ENCODE peak calls at places on chromosomes 1 and 21, in five cellular contexts. One of them, this sample, is unnamed.

GRCh38 chr1:91635763-91636162 is 135.1 kb downstream of the CDC7 start:
- DNase-seq in stimulated activated CD8-positive, alpha-beta memory T cell treated with anti-CD3 and anti-CD28 coated beads, Interleukin-7, amount 100 ng/mL, for 1 hour: no peak
- DNase-seq in esophagus squamous epithelium: no peak
- DNase-seq in activated naive CD4-positive, alpha-beta T cell treated with anti-CD3 and anti-CD28 coated beads, Interleukin-2, amount 50 U/mL, for 72 hours: no peak
- DNase-seq in SW 1271: no peak
- DNase-seq in this sample: no peak

GRCh38 chr1:182185822-182186756 is 124.6 kb upstream of the ZNF648 start:
- DNase-seq in stimulated activated CD8-positive, alpha-beta memory T cell treated with anti-CD3 and anti-CD28 coated beads, Interleukin-7, amount 100 ng/mL, for 1 hour: no peak
- DNase-seq in esophagus squamous epithelium: no peak
- DNase-seq in activated naive CD4-positive, alpha-beta T cell treated with anti-CD3 and anti-CD28 coated beads, Interleukin-2, amount 50 U/mL, for 72 hours: no peak
- DNase-seq in SW 1271: no peak
- DNase-seq in this sample: no peak

GRCh38 chr1:41626616-41627375 is 142.3 kb upstream of the EDN2 start:
- DNase-seq in stimulated activated CD8-positive, alpha-beta memory T cell treated with anti-CD3 and anti-CD28 coated beads, Interleukin-7, amount 100 ng/mL, for 1 hour: no peak
- DNase-seq in esophagus squamous epithelium: no peak
- DNase-seq in activated naive CD4-positive, alpha-beta T cell treated with anti-CD3 and anti-CD28 coated beads, Interleukin-2, amount 50 U/mL, for 72 hours: peak; percentile 48
- DNase-seq in SW 1271: peak; percentile 43
- DNase-seq in this sample: no peak

GRCh38 chr1:29121951-29122661 is 1.6 kb downstream of the TMEM200B start:
- DNase-seq in stimulated activated CD8-positive, alpha-beta memory T cell treated with anti-CD3 and anti-CD28 coated beads, Interleukin-7, amount 100 ng/mL, for 1 hour: no peak
- DNase-seq in esophagus squamous epithelium: no peak
- DNase-seq in activated naive CD4-positive, alpha-beta T cell treated with anti-CD3 and anti-CD28 coated beads, Interleukin-2, amount 50 U/mL, for 72 hours: no peak
- DNase-seq in SW 1271: no peak
- DNase-seq in this sample: no peak

GRCh38 chr21:46634966-46635323 is 529 bp upstream of the PRMT2 start:
- DNase-seq in stimulated activated CD8-positive, alpha-beta memory T cell treated with anti-CD3 and anti-CD28 coated beads, Interleukin-7, amount 100 ng/mL, for 1 hour: no peak
- DNase-seq in esophagus squamous epithelium: no peak
- DNase-seq in activated naive CD4-positive, alpha-beta T cell treated with anti-CD3 and anti-CD28 coated beads, Interleukin-2, amount 50 U/mL, for 72 hours: peak; percentile 34
- DNase-seq in SW 1271: peak; percentile 83
- DNase-seq in this sample: no peak

GRCh38 chr1:11602424-11602823 is 51.8 kb downstream of the FBXO2 start:
- DNase-seq in stimulated activated CD8-positive, alpha-beta memory T cell treated with anti-CD3 and anti-CD28 coated beads, Interleukin-7, amount 100 ng/mL, for 1 hour: no peak
- DNase-seq in esophagus squamous epithelium: no peak
- DNase-seq in activated naive CD4-positive, alpha-beta T cell treated with anti-CD3 and anti-CD28 coated beads, Interleukin-2, amount 50 U/mL, for 72 hours: no peak
- DNase-seq in SW 1271: no peak
- DNase-seq in this sample: no peak

GRCh38 chr21:36691539-36692124 is 7.3 kb upstream of the SIM2 start:
- DNase-seq in stimulated activated CD8-positive, alpha-beta memory T cell treated with anti-CD3 and anti-CD28 coated beads, Interleukin-7, amount 100 ng/mL, for 1 hour: no peak
- DNase-seq in esophagus squamous epithelium: no peak
- DNase-seq in activated naive CD4-positive, alpha-beta T cell treated with anti-CD3 and anti-CD28 coated beads, Interleukin-2, amount 50 U/mL, for 72 hours: peak; percentile 8
- DNase-seq in SW 1271: no peak
- DNase-seq in this sample: no peak

GRCh38 chr1:159015440-159015909 is 5.8 kb downstream of the IFI16 start:
- DNase-seq in stimulated activated CD8-positive, alpha-beta memory T cell treated with anti-CD3 and anti-CD28 coated beads, Interleukin-7, amount 100 ng/mL, for 1 hour: peak; percentile 33
- DNase-seq in esophagus squamous epithelium: peak; percentile 28
- DNase-seq in activated naive CD4-positive, alpha-beta T cell treated with anti-CD3 and anti-CD28 coated beads, Interleukin-2, amount 50 U/mL, for 72 hours: peak; percentile 55
- DNase-seq in SW 1271: peak; percentile 77
- DNase-seq in this sample: no peak

GRCh38 chr1:117652421-117652820 is 46.6 kb downstream of the TENT5C start:
- DNase-seq in stimulated activated CD8-positive, alpha-beta memory T cell treated with anti-CD3 and anti-CD28 coated beads, Interleukin-7, amount 100 ng/mL, for 1 hour: no peak
- DNase-seq in esophagus squamous epithelium: no peak
- DNase-seq in activated naive CD4-positive, alpha-beta T cell treated with anti-CD3 and anti-CD28 coated beads, Interleukin-2, amount 50 U/mL, for 72 hours: no peak
- DNase-seq in SW 1271: no peak
- DNase-seq in this sample: no peak

GRCh38 chr1:16005597-16005996 is 1.6 kb downstream of the SRARP start:
- DNase-seq in stimulated activated CD8-positive, alpha-beta memory T cell treated with anti-CD3 and anti-CD28 coated beads, Interleukin-7, amount 100 ng/mL, for 1 hour: no peak
- DNase-seq in esophagus squamous epithelium: no peak
- DNase-seq in activated naive CD4-positive, alpha-beta T cell treated with anti-CD3 and anti-CD28 coated beads, Interleukin-2, amount 50 U/mL, for 72 hours: no peak
- DNase-seq in SW 1271: no peak
- DNase-seq in this sample: no peak

GRCh38 chr1:62687421-62687902 is 724 bp downstream of the DOCK7 start:
- DNase-seq in stimulated activated CD8-positive, alpha-beta memory T cell treated with anti-CD3 and anti-CD28 coated beads, Interleukin-7, amount 100 ng/mL, for 1 hour: no peak
- DNase-seq in esophagus squamous epithelium: no peak
- DNase-seq in activated naive CD4-positive, alpha-beta T cell treated with anti-CD3 and anti-CD28 coated beads, Interleukin-2, amount 50 U/mL, for 72 hours: peak; percentile 17
- DNase-seq in SW 1271: peak; percentile 39
- DNase-seq in this sample: no peak

GRCh38 chr1:14083277-14083676 is 383.3 kb downstream of the PRDM2 start:
- DNase-seq in stimulated activated CD8-positive, alpha-beta memory T cell treated with anti-CD3 and anti-CD28 coated beads, Interleukin-7, amount 100 ng/mL, for 1 hour: no peak
- DNase-seq in esophagus squamous epithelium: no peak
- DNase-seq in activated naive CD4-positive, alpha-beta T cell treated with anti-CD3 and anti-CD28 coated beads, Interleukin-2, amount 50 U/mL, for 72 hours: no peak
- DNase-seq in SW 1271: no peak
- DNase-seq in this sample: no peak

GRCh38 chr21:46295177-46295711 is 9.1 kb downstream of the YBEY start:
- DNase-seq in stimulated activated CD8-positive, alpha-beta memory T cell treated with anti-CD3 and anti-CD28 coated beads, Interleukin-7, amount 100 ng/mL, for 1 hour: no peak
- DNase-seq in esophagus squamous epithelium: no peak
- DNase-seq in activated naive CD4-positive, alpha-beta T cell treated with anti-CD3 and anti-CD28 coated beads, Interleukin-2, amount 50 U/mL, for 72 hours: no peak
- DNase-seq in SW 1271: no peak
- DNase-seq in this sample: no peak

GRCh38 chr1:45177452-45177851 is 29.0 kb downstream of the ZSWIM5 start:
- DNase-seq in stimulated activated CD8-positive, alpha-beta memory T cell treated with anti-CD3 and anti-CD28 coated beads, Interleukin-7, amount 100 ng/mL, for 1 hour: no peak
- DNase-seq in esophagus squamous epithelium: no peak
- DNase-seq in activated naive CD4-positive, alpha-beta T cell treated with anti-CD3 and anti-CD28 coated beads, Interleukin-2, amount 50 U/mL, for 72 hours: no peak
- DNase-seq in SW 1271: no peak
- DNase-seq in this sample: no peak

GRCh38 chr1:183276386-183276785 is 90.3 kb downstream of the LAMC2 start:
- DNase-seq in stimulated activated CD8-positive, alpha-beta memory T cell treated with anti-CD3 and anti-CD28 coated beads, Interleukin-7, amount 100 ng/mL, for 1 hour: no peak
- DNase-seq in esophagus squamous epithelium: no peak
- DNase-seq in activated naive CD4-positive, alpha-beta T cell treated with anti-CD3 and anti-CD28 coated beads, Interleukin-2, amount 50 U/mL, for 72 hours: no peak
- DNase-seq in SW 1271: no peak
- DNase-seq in this sample: no peak

GRCh38 chr1:53951697-53952096 is 5.5 kb downstream of the LRRC42 start:
- DNase-seq in stimulated activated CD8-positive, alpha-beta memory T cell treated with anti-CD3 and anti-CD28 coated beads, Interleukin-7, amount 100 ng/mL, for 1 hour: no peak
- DNase-seq in esophagus squamous epithelium: no peak
- DNase-seq in activated naive CD4-positive, alpha-beta T cell treated with anti-CD3 and anti-CD28 coated beads, Interleukin-2, amount 50 U/mL, for 72 hours: no peak
- DNase-seq in SW 1271: no peak
- DNase-seq in this sample: no peak

GRCh38 chr1:8388732-8389562 is 71.0 kb downstream of the SLC45A1 start:
- DNase-seq in stimulated activated CD8-positive, alpha-beta memory T cell treated with anti-CD3 and anti-CD28 coated beads, Interleukin-7, amount 100 ng/mL, for 1 hour: no peak
- DNase-seq in esophagus squamous epithelium: no peak
- DNase-seq in activated naive CD4-positive, alpha-beta T cell treated with anti-CD3 and anti-CD28 coated beads, Interleukin-2, amount 50 U/mL, for 72 hours: no peak
- DNase-seq in SW 1271: no peak
- DNase-seq in this sample: no peak

GRCh38 chr1:34970220-34970735 is 14.9 kb downstream of the TMEM35B start:
- DNase-seq in stimulated activated CD8-positive, alpha-beta memory T cell treated with anti-CD3 and anti-CD28 coated beads, Interleukin-7, amount 100 ng/mL, for 1 hour: no peak
- DNase-seq in esophagus squamous epithelium: no peak
- DNase-seq in activated naive CD4-positive, alpha-beta T cell treated with anti-CD3 and anti-CD28 coated beads, Interleukin-2, amount 50 U/mL, for 72 hours: no peak
- DNase-seq in SW 1271: no peak
- DNase-seq in this sample: no peak

GRCh38 chr1:22321917-22322316 is 129.7 kb upstream of the ZBTB40 start:
- DNase-seq in stimulated activated CD8-positive, alpha-beta memory T cell treated with anti-CD3 and anti-CD28 coated beads, Interleukin-7, amount 100 ng/mL, for 1 hour: no peak
- DNase-seq in esophagus squamous epithelium: no peak
- DNase-seq in activated naive CD4-positive, alpha-beta T cell treated with anti-CD3 and anti-CD28 coated beads, Interleukin-2, amount 50 U/mL, for 72 hours: no peak
- DNase-seq in SW 1271: no peak
- DNase-seq in this sample: no peak

GRCh38 chr1:95332754-95333153 is 98.7 kb downstream of the RWDD3 start:
- DNase-seq in stimulated activated CD8-positive, alpha-beta memory T cell treated with anti-CD3 and anti-CD28 coated beads, Interleukin-7, amount 100 ng/mL, for 1 hour: no peak
- DNase-seq in esophagus squamous epithelium: no peak
- DNase-seq in activated naive CD4-positive, alpha-beta T cell treated with anti-CD3 and anti-CD28 coated beads, Interleukin-2, amount 50 U/mL, for 72 hours: no peak
- DNase-seq in SW 1271: no peak
- DNase-seq in this sample: no peak

GRCh38 chr1:19372136-19372514 is 60.0 kb downstream of the SLC66A1 start:
- DNase-seq in stimulated activated CD8-positive, alpha-beta memory T cell treated with anti-CD3 and anti-CD28 coated beads, Interleukin-7, amount 100 ng/mL, for 1 hour: no peak
- DNase-seq in esophagus squamous epithelium: no peak
- DNase-seq in activated naive CD4-positive, alpha-beta T cell treated with anti-CD3 and anti-CD28 coated beads, Interleukin-2, amount 50 U/mL, for 72 hours: no peak
- DNase-seq in SW 1271: no peak
- DNase-seq in this sample: no peak

This sample was measured in omental fat pad.